ENCODE peak calls at places on chromosome 9, in six cellular contexts. G is HCT116; V is effector memory CD4-positive, alpha-beta T cell; L is right cardiac atrium; N is CD8-positive, alpha-beta T cell; S is hepatocyte. E is an unnamed sample.

GRCh38 chr9:13896922-13897835 is 416.8 kb downstream of the NFIB start:
- DNase-seq in G (no peak), L (no peak), S (no peak), V (no peak), N (no peak), E (peak; percentile 32)

GRCh38 chr9:706606-707451 is 134.7 kb upstream of the DMRT1 start:
- DNase-seq in V (no peak), L (peak; percentile 85), G (no peak), S (peak; percentile 74), N (peak; percentile 1), E (peak; percentile 65)

GRCh38 chr9:129340427-129341196 is 162.6 kb upstream of the IER5L start:
- DNase-seq in L (peak; percentile 63), V (no peak), S (no peak), G (no peak), N (no peak), E (peak; percentile 21)

GRCh38 chr9:2017209-2017458 is 2.0 kb downstream of the SMARCA2 start:
- DNase-seq in S (no peak), V (no peak), L (no peak), N (no peak), G (no peak), E (no peak)

GRCh38 chr9:126169736-126170135 is 156.9 kb upstream of the MVB12B start:
- DNase-seq in S (no peak), N (no peak), L (no peak), V (no peak), G (no peak), E (no peak)

GRCh38 chr9:97802276-97802675 is 50.8 kb upstream of the FOXE1 start:
- DNase-seq in S (peak; percentile 74), V (no peak), G (peak; percentile 66), N (no peak), L (peak; percentile 22), E (no peak)

GRCh38 chr9:92657296-92658094 is 12.4 kb downstream of the IPPK start:
- DNase-seq in S (no peak), G (no peak), N (no peak), V (no peak), L (no peak), E (no peak)

GRCh38 chr9:6923081-6923480 is 165.3 kb downstream of the KDM4C start:
- DNase-seq in L (no peak), G (no peak), V (no peak), N (no peak), S (no peak), E (no peak)

GRCh38 chr9:124590886-124591641 is 83.9 kb upstream of the NR5A1 start:
- DNase-seq in V (no peak), S (no peak), L (no peak), N (no peak), G (no peak), E (no peak)

GRCh38 chr9:136671646-136672430 is 9.1 kb downstream of the EGFL7 start:
- DNase-seq in G (no peak), L (peak; percentile 79), V (no peak), N (no peak), S (peak; percentile 68), E (peak; percentile 54)

GRCh38 chr9:5629312-5630037 is 568 bp downstream of the RIC1 start:
- DNase-seq in S (peak; percentile 64), V (peak; percentile 14), G (no peak), L (peak; percentile 83), N (peak; percentile 31), E (peak; percentile 45)

GRCh38 chr9:75658301-75658919 is 232.1 kb upstream of the PCSK5 start:
- DNase-seq in S (no peak), V (no peak), N (no peak), G (no peak), L (no peak), E (no peak)

GRCh38 chr9:134442087-134442470 is 115.8 kb downstream of the RXRA start:
- DNase-seq in S (peak; percentile 45), L (peak; percentile 78), V (no peak), N (no peak), G (no peak), E (peak; percentile 57)
- H3K4me1 ChIP-seq in S (peaks cover 32% of the 10 kb centered on the region), L (peaks cover 13% of the 10 kb centered on the region), V (peaks cover 13% of the 10 kb centered on the region), N (peaks cover 12% of the 10 kb centered on the region), G (peaks cover 8% of the 10 kb centered on the region), E (peaks cover 29% of the 10 kb centered on the region)

GRCh38 chr9:73919712-73920111 is 577.4 kb upstream of the RORB start:
- DNase-seq in L (no peak), S (no peak), V (no peak), N (no peak), G (no peak), E (no peak)
- H3K27ac ChIP-seq in L (no peak overlapping the region), S (no peak overlapping the region), V (no peak overlapping the region), N (no peak overlapping the region), G (no peak overlapping the region), E (no peak overlapping the region)

GRCh38 chr9:69548676-69549075 is 123.5 kb downstream of the APBA1 start:
- DNase-seq in G (no peak), L (peak; percentile 30), S (no peak), V (no peak), N (no peak), E (peak; percentile 91)

GRCh38 chr9:69549310-69550202 is 122.6 kb downstream of the APBA1 start:
- DNase-seq in N (no peak), L (peak; percentile 36), G (peak; percentile 38), S (peak; percentile 61), V (peak; percentile 6), E (peak; percentile 48)

GRCh38 chr9:69542942-69543704 is 129.0 kb downstream of the APBA1 start:
- DNase-seq in G (no peak), V (no peak), N (no peak), S (no peak), L (peak; percentile 66), E (peak; percentile 95)

GRCh38 chr9:69542048-69542447 is 130.1 kb downstream of the APBA1 start:
- DNase-seq in N (no peak), G (no peak), S (no peak), V (no peak), L (no peak), E (no peak)

GRCh38 chr9:69546265-69546664 is 125.9 kb downstream of the APBA1 start:
- DNase-seq in G (peak; percentile 7), N (no peak), L (no peak), S (peak; percentile 37), V (no peak), E (peak; percentile 62)
- H3K4me1 ChIP-seq in G (no peaks in the 10 kb centered on the region), N (no peaks in the 10 kb centered on the region), L (peaks cover 3% of the 10 kb centered on the region), S (no peaks in the 10 kb centered on the region), V (no peaks in the 10 kb centered on the region), E (peaks cover 25% of the 10 kb centered on the region)

DNA sequence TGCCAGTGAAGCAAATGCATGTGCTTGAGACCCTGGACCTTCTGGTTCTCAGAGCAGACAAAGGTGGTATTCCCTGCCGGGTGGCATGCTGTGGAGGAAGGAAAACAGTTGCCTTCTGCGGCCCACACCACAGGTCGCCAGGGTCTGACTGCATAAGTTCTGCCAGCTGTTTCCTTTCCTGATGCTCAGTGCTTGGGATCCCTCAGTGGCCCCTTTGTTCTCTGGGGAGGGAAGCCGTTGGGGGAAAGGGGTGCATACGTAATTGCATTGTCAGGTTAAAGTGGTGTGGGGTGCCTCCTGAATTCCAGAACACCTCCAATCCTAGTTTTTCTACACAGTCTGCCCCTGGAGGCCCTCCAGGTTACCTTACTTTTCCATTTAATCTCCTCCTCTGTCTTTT is 43.1 kb upstream of the SLC2A8 start:
- DNase-seq in N (no peak), V (no peak), S (no peak), G (no peak), L (no peak), E (peak; percentile 88)
- H3K27ac ChIP-seq in N (no peak overlapping the region), V (no peak overlapping the region), S (no peak overlapping the region), G (no peak overlapping the region), L (no peak overlapping the region), E (peak overlapping the region; percentile 21)

GRCh38 chr9:128204858-128205257 is 1.7 kb downstream of the DNM1 start:
- DNase-seq in G (no peak), L (no peak), V (no peak), S (no peak), N (no peak), E (no peak)

GRCh38 chr9:128203842-128204551 is 818 bp downstream of the DNM1 start:
- DNase-seq in V (no peak), N (no peak), L (peak; percentile 77), G (no peak), S (peak; percentile 56), E (peak; percentile 58)

GRCh38 chr9:128202648-128203023 is 543 bp upstream of the DNM1 start:
- DNase-seq in G (no peak), V (no peak), L (no peak), S (no peak), N (no peak), E (no peak)

GRCh38 chr9:128203024-128203841 is at the start of gene DNM1:
- DNase-seq in G (no peak), N (peak; percentile 57), V (peak; percentile 58), S (peak; percentile 90), L (peak; percentile 88), E (peak; percentile 65)

GRCh38 chr9:128201441-128202369 is 1.5 kb upstream of the DNM1 start:
- DNase-seq in S (no peak), L (peak; percentile 37), V (no peak), N (no peak), G (no peak), E (no peak)
- H3K4me1 ChIP-seq in S (peaks cover 4% of the 10 kb centered on the region), L (no peaks in the 10 kb centered on the region), V (peaks cover 12% of the 10 kb centered on the region), N (peaks cover 13% of the 10 kb centered on the region), G (peaks cover 15% of the 10 kb centered on the region), E (peaks cover 3% of the 10 kb centered on the region)

DNA sequence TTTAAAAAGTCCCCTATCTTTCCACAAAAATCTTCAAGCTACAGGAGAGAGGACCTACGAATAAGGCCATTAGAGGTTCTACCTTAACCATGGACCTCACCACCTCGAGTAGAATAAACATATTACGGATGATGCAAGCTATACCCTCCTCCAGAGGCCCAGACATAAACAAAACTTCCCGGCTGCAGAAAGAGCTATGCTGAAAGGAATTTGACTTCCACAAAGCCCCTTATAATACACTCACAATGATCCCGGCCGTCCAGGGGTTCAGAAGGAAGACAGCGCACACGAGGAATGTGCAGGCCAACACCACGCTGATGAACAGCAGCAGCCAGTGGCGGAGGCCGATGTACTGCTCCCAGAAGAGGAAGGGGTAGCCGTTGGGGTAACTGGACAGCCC is 59.0 kb downstream of the PTCH1 start:
- DNase-seq in N (no peak), G (no peak), L (no peak), S (peak; percentile 47), V (no peak), E (peak; percentile 52)
- H3K27ac ChIP-seq in N (no peak overlapping the region), G (no peak overlapping the region), L (no peak overlapping the region), S (peak overlapping the region; percentile 90), V (no peak overlapping the region), E (no peak overlapping the region)